ENCODE peak calls at places on chromosomes 12 and 14, in ten cellular contexts. G, E, Y, I, C, O, S, P, M and J are unnamed samples.

GRCh38 chr12:94245984-94246383 is 97.6 kb downstream of the PLXNC1 start:
- DNase-seq in M (no peak), O (peak), P (no peak), S (no peak), C (no peak), Y (no peak), G (no peak), I (no peak), E (peak), J (no peak)

GRCh38 chr14:75282166-75282547 is 3.5 kb downstream of the FOS start:
- DNase-seq in Y (no peak), P (no peak), M (no peak), G (no peak), E (no peak), C (peak), O (peak), S (no peak), I (peak), J (no peak)

GRCh38 chr12:22971771-22972191 is 346.8 kb downstream of the ETNK1 start:
- DNase-seq in M (no peak), I (peak), S (no peak), P (no peak), C (peak), O (no peak), E (no peak), Y (no peak), G (no peak), J (no peak)

GRCh38 chr12:28958553-28959195 is 190.4 kb upstream of the FAR2 start:
- DNase-seq in O (peak), S (no peak), I (peak), M (no peak), E (no peak), C (peak), G (no peak), P (no peak), Y (no peak), J (no peak)

GRCh38 chr12:25959069-25959961 is 833 bp downstream of the RASSF8 start:
- DNase-seq in E (peak), P (peak), O (peak), S (peak), I (peak), G (peak), M (peak), Y (peak), C (peak), J (peak)

GRCh38 chr12:124529595-124530276 is 37.7 kb downstream of the NCOR2 start:
- DNase-seq in S (no peak), Y (no peak), I (no peak), P (no peak), E (no peak), M (no peak), O (no peak), C (no peak), G (peak), J (no peak)

GRCh38 chr12:70853326-70853725 is 67.2 kb downstream of the PTPRR start:
- DNase-seq in M (no peak), I (peak), Y (no peak), G (no peak), S (peak), C (peak), E (no peak), P (no peak), O (peak), J (no peak)

GRCh38 chr14:96162741-96163140 is 41.9 kb upstream of the BDKRB2 start:
- DNase-seq in P (no peak), M (no peak), S (peak), C (peak), O (no peak), E (no peak), I (peak), G (no peak), Y (no peak), J (no peak)

GRCh38 chr14:47929334-47929733 is 253.9 kb upstream of the MDGA2 start:
- DNase-seq in M (no peak), I (no peak), E (no peak), C (no peak), P (no peak), Y (no peak), G (no peak), O (no peak), S (no peak), J (peak)

GRCh38 chr14:103123634-103124500 is 606 bp downstream of the TNFAIP2 start:
- DNase-seq in M (no peak), C (no peak), P (peak), O (no peak), G (no peak), S (no peak), I (peak), Y (peak), E (no peak), J (no peak)

GRCh38 chr12:116636636-116637519 is 77.7 kb downstream of the MAP1LC3B2 start:
- DNase-seq in Y (no peak), C (no peak), I (no peak), S (no peak), P (no peak), G (no peak), E (no peak), O (no peak), M (no peak), J (no peak)

GRCh38 chr12:27331299-27331926 is 1.2 kb upstream of the BMAL2 start:
- DNase-seq in C (peak), E (no peak), Y (no peak), P (no peak), G (peak), O (peak), I (peak), M (no peak), S (peak), J (peak)

GRCh38 chr12:47481041-47481440 is 224.8 kb downstream of the RPAP3 start:
- DNase-seq in E (no peak), C (no peak), P (no peak), I (no peak), S (no peak), M (no peak), O (no peak), G (no peak), Y (no peak), J (no peak)

GRCh38 chr12:41745593-41745992 is 399.1 kb downstream of the GXYLT1 start:
- DNase-seq in E (no peak), S (no peak), C (no peak), M (no peak), I (no peak), P (no peak), Y (no peak), O (no peak), G (no peak), J (no peak)
- TF ChIP-seq CTCF in E (no peak), S (no peak), C (no peak), M (no peak), I (no peak), P (no peak), Y (no peak), O (no peak), G (no peak), J (no peak)

GRCh38 chr12:20946732-20947131 is 136.2 kb downstream of the SLCO1B3 start:
- DNase-seq in P (peak), E (no peak), Y (no peak), G (peak), O (peak), I (peak), S (no peak), M (peak), C (no peak), J (no peak)
- TF ChIP-seq CTCF in P (peak), E (peak), Y (peak), G (peak), O (peak), I (peak), S (peak), M (peak), C (no peak), J (peak)

GRCh38 chr12:2646341-2646740 is 148.4 kb upstream of the FKBP4 start:
- DNase-seq in P (no peak), G (no peak), S (no peak), I (no peak), O (no peak), M (no peak), E (no peak), C (no peak), Y (no peak), J (no peak)

GRCh38 chr12:2649201-2650030 is 145.4 kb upstream of the FKBP4 start:
- DNase-seq in P (no peak), I (no peak), G (no peak), S (no peak), O (no peak), E (no peak), Y (no peak), M (no peak), C (peak), J (no peak)

GRCh38 chr12:2644678-2645405 is 149.9 kb upstream of the FKBP4 start:
- DNase-seq in C (no peak), P (no peak), Y (no peak), I (no peak), G (no peak), M (no peak), E (no peak), O (no peak), S (no peak), J (no peak)

GRCh38 chr12:2648406-2648805 is 146.4 kb upstream of the FKBP4 start:
- DNase-seq in G (no peak), S (no peak), M (no peak), E (no peak), O (no peak), Y (no peak), P (no peak), C (no peak), I (no peak), J (no peak)

GRCh38 chr12:2647186-2647585 is 147.6 kb upstream of the FKBP4 start:
- DNase-seq in O (no peak), Y (no peak), E (no peak), C (no peak), P (no peak), G (no peak), M (no peak), I (no peak), S (no peak), J (no peak)
- TF ChIP-seq CTCF in O (no peak), Y (no peak), E (no peak), C (no peak), P (no peak), G (no peak), M (no peak), I (no peak), S (no peak), J (no peak)

GRCh38 chr14:77302926-77303325 is 17.8 kb downstream of the POMT2 start:
- DNase-seq in M (no peak), E (no peak), P (no peak), C (peak), S (no peak), O (peak), Y (no peak), I (no peak), G (no peak), J (no peak)
- TF ChIP-seq CTCF in M (no peak), E (no peak), P (no peak), C (no peak), S (no peak), O (no peak), Y (no peak), I (peak), G (no peak), J (no peak)

GRCh38 chr14:63933110-63933509 is 80.3 kb downstream of the SYNE2 start:
- DNase-seq in Y (no peak), S (no peak), E (no peak), O (no peak), I (no peak), P (no peak), M (no peak), G (peak), C (no peak), J (peak)
- TF ChIP-seq CTCF in Y (no peak), S (no peak), E (no peak), O (no peak), I (no peak), P (no peak), M (no peak), G (no peak), C (no peak), J (no peak)

DNA sequence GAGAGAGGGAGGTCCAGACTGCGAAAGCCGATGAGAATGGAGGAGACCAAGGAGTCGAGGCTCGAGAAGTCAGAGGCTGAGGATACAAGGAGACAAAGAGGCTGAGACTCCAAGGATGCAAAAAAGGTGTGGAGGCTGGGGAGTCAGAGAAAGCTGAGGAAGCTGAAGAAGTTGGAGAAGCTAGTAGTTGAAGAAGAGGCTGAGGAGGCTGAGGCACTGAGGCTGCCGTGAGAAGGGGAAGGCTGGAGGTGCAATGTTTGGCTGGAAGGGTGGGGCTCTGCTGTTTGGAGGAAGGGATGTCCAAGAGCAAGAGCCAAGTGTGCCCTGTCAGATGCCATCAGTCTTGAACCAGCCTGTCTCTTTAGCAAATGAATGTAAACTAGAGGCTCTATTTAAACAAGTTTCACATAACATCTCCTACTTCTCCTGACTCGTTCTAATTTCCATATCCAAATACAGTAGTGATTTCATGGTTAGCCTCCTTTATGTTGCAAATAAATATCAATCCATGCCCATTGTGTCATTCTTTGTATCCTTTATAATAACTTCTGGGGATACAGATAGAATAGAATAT is 10.8 kb upstream of the SPTSSA start:
- DNase-seq in O (no peak), P (no peak), M (no peak), Y (no peak), S (no peak), C (no peak), I (no peak), G (no peak), E (no peak), J (no peak)
- TF ChIP-seq CTCF in O (no peak), P (no peak), M (no peak), Y (no peak), S (no peak), C (no peak), I (no peak), G (no peak), E (no peak), J (no peak)

GRCh38 chr14:77031680-77032482 is 3.4 kb upstream of the IRF2BPL start:
- DNase-seq in C (peak), P (no peak), O (peak), G (no peak), M (no peak), S (no peak), E (no peak), I (peak), Y (no peak), J (no peak)

GRCh38 chr14:77035267-77035666 is 6.8 kb upstream of the IRF2BPL start:
- DNase-seq in Y (no peak), I (no peak), G (no peak), C (no peak), P (no peak), M (no peak), S (no peak), O (no peak), E (no peak), J (no peak)

GRCh38 chr14:77033622-77034521 is 5.4 kb upstream of the IRF2BPL start:
- DNase-seq in E (peak), P (peak), C (peak), G (peak), S (no peak), Y (peak), M (peak), O (peak), I (peak), J (peak)

GRCh38 chr14:77032483-77032853 is 4.0 kb upstream of the IRF2BPL start:
- DNase-seq in M (no peak), Y (no peak), C (no peak), P (no peak), S (no peak), G (no peak), E (no peak), I (no peak), O (no peak), J (no peak)

DNA sequence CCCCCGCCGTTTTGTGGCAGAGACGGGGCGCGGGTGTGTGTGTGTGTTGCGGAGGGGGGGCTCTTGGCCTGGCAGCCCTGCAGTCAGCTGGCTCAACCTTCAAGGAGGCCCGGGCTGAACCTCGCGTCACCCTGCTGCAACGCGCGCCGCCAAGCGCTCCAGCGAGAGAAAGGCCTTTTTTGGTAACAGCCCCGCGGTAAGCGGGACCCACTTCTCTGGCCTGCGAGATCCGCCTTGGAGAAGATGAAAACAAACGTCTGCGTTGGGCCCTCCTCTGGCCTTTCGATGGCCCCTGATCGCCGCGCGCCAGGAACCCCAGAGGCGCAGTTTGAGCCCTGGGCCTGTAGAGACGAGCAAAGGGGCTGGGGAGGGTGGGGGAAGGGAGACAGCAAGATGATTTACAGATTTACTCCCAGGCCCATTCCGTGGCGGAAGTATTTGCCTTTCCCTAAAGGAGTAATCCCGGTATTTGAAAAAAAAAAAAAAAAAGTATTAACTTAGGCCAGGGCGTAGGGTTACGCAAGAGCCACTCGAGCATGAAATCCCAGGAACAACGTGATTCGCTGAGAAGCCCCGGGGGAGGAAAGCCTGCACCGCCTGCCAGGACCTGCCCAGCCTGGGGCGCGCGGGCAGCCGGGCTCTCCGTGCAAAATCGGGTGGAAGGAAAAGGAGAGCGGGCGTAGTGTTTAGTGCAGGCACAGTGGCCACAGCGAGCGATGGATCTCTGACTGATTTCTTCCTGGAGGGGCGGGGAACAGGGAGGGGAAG is 4.5 kb upstream of the IRF2BPL start:
- DNase-seq in G (peak), S (peak), I (peak), Y (peak), O (peak), E (peak), M (peak), P (peak), C (peak), J (peak)
- TF ChIP-seq CTCF in G (no peak), S (no peak), I (no peak), Y (peak), O (peak), E (no peak), M (no peak), P (no peak), C (peak), J (peak)

GRCh38 chr12:16449459-16449858 is 102.0 kb downstream of the MGST1 start:
- DNase-seq in S (no peak), C (no peak), G (no peak), O (no peak), M (no peak), E (no peak), Y (no peak), I (peak), P (no peak), J (no peak)
- TF ChIP-seq CTCF in S (no peak), C (no peak), G (no peak), O (no peak), M (no peak), E (no peak), Y (no peak), I (no peak), P (no peak), J (no peak)

GRCh38 chr12:58416211-58416610 is 474.8 kb downstream of the ATP23 start:
- DNase-seq in C (peak), S (peak), Y (no peak), M (no peak), E (no peak), O (peak), G (no peak), I (peak), P (no peak), J (no peak)
- TF ChIP-seq CTCF in C (peak), S (peak), Y (no peak), M (no peak), E (peak), O (peak), G (no peak), I (peak), P (no peak), J (no peak)